ENCODE peak calls at places on chromosomes 6 and 20, in four cellular contexts. Z is HepG2, E is GM12878, K is K562. Y is an unnamed sample.

GRCh38 chr6:138944412-138944811 is 43.6 kb downstream of the REPS1 start:
- DNase-seq in K (peak; percentile 30), Z (no peak), E (no peak), Y (no peak)

GRCh38 chr6:7488494-7488893 is 53.0 kb upstream of the DSP start:
- DNase-seq in K (no peak), Z (no peak), E (no peak), Y (no peak)

GRCh38 chr6:143007626-143008025 is 53.1 kb upstream of the AIG1 start:
- DNase-seq in E (no peak), Z (no peak), K (no peak), Y (no peak)

GRCh38 chr6:4970739-4971395 is 33.0 kb downstream of the RPP40 start:
- DNase-seq in E (no peak), Z (no peak), K (no peak), Y (no peak)

GRCh38 chr6:36358235-36358915 is 21.7 kb upstream of the BNIP5 start:
- DNase-seq in K (peak; percentile 50), Z (peak; percentile 34), E (peak; percentile 75), Y (no peak)

GRCh38 chr20:17225891-17226409 is 890 bp upstream of the PCSK2 start:
- DNase-seq in K (no peak), Z (no peak), E (no peak), Y (peak; percentile 7)

GRCh38 chr20:21019831-21020655 is 86.1 kb downstream of the LINC00237 start:
- DNase-seq in Z (peak; percentile 82), K (no peak), E (no peak), Y (no peak)

GRCh38 chr6:3239110-3239830 is 11.8 kb upstream of the TUBB2B start:
- DNase-seq in Z (no peak), E (no peak), K (no peak), Y (peak; percentile 60)

GRCh38 chr6:7324520-7324919 is 11.5 kb upstream of the SSR1 start:
- DNase-seq in Z (no peak), E (no peak), K (no peak), Y (no peak)

GRCh38 chr6:34392497-34393190 is at the start of gene NUDT3:
- DNase-seq in Z (peak; percentile 92), E (peak; percentile 83), K (peak; percentile 96), Y (peak; percentile 93)

GRCh38 chr20:47274449-47275108 is 81.9 kb downstream of the ZMYND8 start:
- DNase-seq in Z (peak; percentile 71), K (peak; percentile 40), E (peak; percentile 87), Y (no peak)

GRCh38 chr6:136593748-136594490 is 43.7 kb upstream of the MAP7 start:
- DNase-seq in E (peak; percentile 94), Z (peak; percentile 19), K (no peak), Y (no peak)

GRCh38 chr20:50221501-50222323 is 31.1 kb downstream of the CEBPB start:
- DNase-seq in K (no peak), E (no peak), Z (no peak), Y (no peak)

GRCh38 chr6:33314515-33314942 is 651 bp upstream of the TAPBP start:
- DNase-seq in E (no peak), K (peak; percentile 80), Z (peak; percentile 80), Y (no peak)

GRCh38 chr6:35496851-35497570 is at the start of gene TEAD3:
- DNase-seq in E (no peak), K (peak; percentile 98), Z (peak; percentile 69), Y (peak; percentile 91)

GRCh38 chr6:47246556-47246955 is 63.1 kb downstream of the TNFRSF21 start:
- DNase-seq in K (no peak), Z (no peak), E (no peak), Y (no peak)

GRCh38 chr20:6583134-6583738 is 184.2 kb upstream of the BMP2 start:
- DNase-seq in Z (peak; percentile 61), E (peak; percentile 25), K (peak; percentile 6), Y (peak; percentile 42)

GRCh38 chr6:166624275-166624674 is 2.8 kb downstream of the RPS6KA2 start:
- DNase-seq in Z (no peak), E (no peak), K (no peak), Y (no peak)

GRCh38 chr6:28563420-28564095 is 37.9 kb downstream of the GPX5 start:
- DNase-seq in E (no peak), K (peak; percentile 34), Z (no peak), Y (no peak)

GRCh38 chr6:41464019-41464418 is 82.2 kb upstream of the FOXP4 start:
- DNase-seq in E (no peak), Z (no peak), K (no peak), Y (no peak)

GRCh38 chr6:90105766-90106165 is 190.9 kb downstream of the BACH2 start:
- DNase-seq in E (no peak), Z (no peak), K (no peak), Y (no peak)
- TF ChIP-seq TARDBP in E (no peak), Z (no peak), K (no peak), Y (no peak)

GRCh38 chr6:109878291-109878690 is 99.8 kb upstream of the GPR6 start:
- DNase-seq in K (no peak), Z (no peak), E (no peak), Y (no peak)
- TF ChIP-seq TARDBP in K (no peak), Z (no peak), E (no peak), Y (no peak)

GRCh38 chr6:163285689-163286088 is 128.8 kb upstream of the QKI start:
- DNase-seq in E (no peak), Z (no peak), K (no peak), Y (no peak)
- TF ChIP-seq TARDBP in E (no peak), Z (no peak), K (no peak), Y (no peak)

DNA sequence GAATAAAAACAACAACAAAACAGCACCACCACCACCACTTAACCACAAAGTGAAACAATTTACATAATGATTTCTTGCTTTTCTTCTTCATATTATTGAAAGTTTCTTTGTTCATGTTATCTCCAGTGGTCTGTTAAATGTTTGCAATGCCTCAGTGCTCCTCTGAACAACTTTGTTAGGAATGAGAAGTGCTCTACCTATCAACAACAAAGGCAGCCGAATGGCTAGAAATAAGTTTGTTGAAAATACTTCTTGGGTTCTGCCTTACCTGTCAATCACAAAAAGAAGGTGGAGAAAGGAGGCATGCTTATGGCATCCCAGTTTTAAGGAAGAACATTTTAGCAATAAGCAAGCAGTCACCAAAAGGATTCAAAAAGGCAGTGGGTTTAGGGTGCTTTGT is 490.2 kb downstream of the PRKN start:
- DNase-seq in E (no peak), Z (no peak), K (no peak), Y (no peak)
- TF ChIP-seq TARDBP in E (no peak), Z (no peak), K (no peak), Y (no peak)

DNA sequence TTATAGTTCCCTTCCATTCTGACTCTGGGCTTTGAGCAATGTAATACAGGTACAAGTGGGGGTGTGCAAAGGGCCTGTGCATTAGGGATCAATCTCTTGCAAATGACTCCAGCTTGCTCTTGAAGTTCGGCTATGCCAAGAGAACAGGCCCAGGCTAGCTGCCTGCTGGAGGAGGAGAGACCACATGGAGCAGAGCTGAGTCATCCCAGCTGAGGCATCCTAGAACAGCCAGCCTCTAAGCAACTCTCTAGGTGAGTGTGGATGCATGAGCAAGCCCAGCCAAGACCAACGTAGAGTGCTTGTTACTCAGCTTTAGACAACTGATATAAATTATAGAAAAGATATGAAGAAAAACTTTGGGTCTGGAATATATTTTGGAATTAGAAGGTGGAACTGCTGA is 47.6 kb upstream of the RBM24 start:
- DNase-seq in Z (peak; percentile 12), K (no peak), E (no peak), Y (no peak)
- TF ChIP-seq TARDBP in Z (no peak), K (no peak), E (no peak), Y (no peak)

GRCh38 chr6:98832282-98833100 is 1.9 kb upstream of the POU3F2 start:
- DNase-seq in K (no peak), Z (no peak), E (no peak), Y (no peak)
- TF ChIP-seq TARDBP in K (no peak), Z (no peak), E (no peak), Y (no peak)

GRCh38 chr20:58174708-58175287 is 53.7 kb downstream of the ANKRD60 start:
- DNase-seq in Z (no peak), K (no peak), E (no peak), Y (no peak)

GRCh38 chr20:58173930-58174707 is 54.3 kb downstream of the ANKRD60 start:
- DNase-seq in E (no peak), Z (no peak), K (no peak), Y (no peak)

GRCh38 chr20:58171796-58172425 is 56.5 kb downstream of the ANKRD60 start:
- DNase-seq in K (no peak), E (no peak), Z (no peak), Y (no peak)

GRCh38 chr20:58173091-58173490 is 55.4 kb downstream of the ANKRD60 start:
- DNase-seq in E (no peak), K (peak; percentile 70), Z (no peak), Y (no peak)

DNA sequence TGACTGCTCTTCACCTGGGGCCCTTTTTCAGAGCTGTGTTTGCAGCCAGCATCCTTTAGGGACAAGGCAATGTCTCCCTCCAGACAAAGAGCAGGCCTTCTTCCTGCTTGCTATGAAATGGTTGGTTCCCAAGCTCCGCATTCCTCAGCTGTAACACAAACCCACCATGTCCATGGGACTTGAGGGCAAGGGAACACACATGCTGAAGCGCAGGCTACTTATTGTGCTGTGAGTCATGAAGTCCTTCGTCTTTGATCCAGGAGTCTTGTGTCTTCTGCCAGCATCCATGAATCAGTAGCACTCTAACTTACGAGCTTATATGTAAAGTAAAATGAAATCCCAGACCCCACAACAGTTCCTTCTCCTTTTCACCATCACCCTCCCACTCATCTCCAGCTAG is 59.0 kb downstream of the ANKRD60 start:
- DNase-seq in Z (no peak), K (no peak), E (no peak), Y (no peak)
- TF ChIP-seq TARDBP in Z (no peak), K (no peak), E (no peak), Y (no peak)

Y was measured in HEK293T.